ENCODE peak calls at places on chromosomes 5 and 9, in eight cellular contexts. R is fibroblast of lung, P is adrenal gland, E is astrocyte of the cerebellum, X is HCT116, M is AG09309, U is sigmoid colon, N is GM23338. O is an unnamed sample.

GRCh38 chr9:117535439-117535838 is 120.6 kb upstream of the ASTN2 start:
- DNase-seq in E (no peak), P (no peak), U (no peak), X (no peak), N (peak; percentile 57), M (no peak), R (no peak), O (no peak)

GRCh38 chr5:31449175-31449574 is 82.7 kb downstream of the DROSHA start:
- DNase-seq in E (peak; percentile 24), M (peak; percentile 8), P (no peak), N (no peak), U (no peak), R (no peak), X (no peak), O (no peak)

GRCh38 chr5:59246470-59247250 is 646.9 kb downstream of the PDE4D start:
- DNase-seq in R (peak; percentile 74), U (no peak), X (no peak), P (no peak), N (no peak), M (peak; percentile 66), E (peak; percentile 13), O (peak; percentile 24)

GRCh38 chr5:91464886-91465646 is 81.9 kb upstream of the ARRDC3 start:
- DNase-seq in N (no peak), P (no peak), M (no peak), E (no peak), U (no peak), X (no peak), R (no peak), O (no peak)

GRCh38 chr9:113548221-113549041 is 84.9 kb downstream of the RGS3 start:
- DNase-seq in M (no peak), P (peak; percentile 69), U (peak; percentile 77), E (no peak), X (no peak), R (no peak), N (peak; percentile 18), O (no peak)

GRCh38 chr9:83322438-83322837 is 215.8 kb downstream of the FRMD3 start:
- DNase-seq in P (no peak), R (no peak), X (no peak), U (no peak), E (no peak), N (no peak), M (peak; percentile 13), O (no peak)

GRCh38 chr5:31880460-31880859 is 241.5 kb downstream of the PDZD2 start:
- DNase-seq in P (no peak), E (peak; percentile 13), M (no peak), N (no peak), R (no peak), U (no peak), X (no peak), O (no peak)

GRCh38 chr5:35904443-35905132 is 33.8 kb downstream of the CAPSL start:
- DNase-seq in R (no peak), E (no peak), P (no peak), M (no peak), N (no peak), U (no peak), X (no peak), O (no peak)

GRCh38 chr5:57896596-57896995 is 414.0 kb upstream of the ACTBL2 start:
- DNase-seq in M (no peak), E (no peak), P (no peak), X (no peak), R (peak; percentile 37), U (no peak), N (no peak), O (no peak)

GRCh38 chr5:175664723-175665122 is 6.9 kb downstream of the HRH2 start:
- DNase-seq in X (no peak), N (no peak), R (no peak), E (no peak), U (no peak), P (no peak), M (no peak), O (no peak)

GRCh38 chr9:131981116-131981847 is 98.4 kb downstream of the MED27 start:
- DNase-seq in N (no peak), E (no peak), M (no peak), U (no peak), X (no peak), P (no peak), R (no peak), O (peak; percentile 16)

GRCh38 chr9:30932226-30932625 is 1452.2 kb upstream of the ACO1 start:
- DNase-seq in U (no peak), M (no peak), N (no peak), E (no peak), X (peak; percentile 0), R (no peak), P (no peak), O (no peak)

GRCh38 chr5:179585903-179586511 is 35.7 kb downstream of the RUFY1 start:
- DNase-seq in X (no peak), R (no peak), N (no peak), E (no peak), M (no peak), U (no peak), P (no peak), O (no peak)

GRCh38 chr5:8826491-8826890 is 719.4 kb downstream of the SEMA5A start:
- DNase-seq in R (no peak), P (no peak), M (no peak), E (no peak), U (no peak), N (no peak), X (no peak), O (no peak)

GRCh38 chr5:132013006-132013689 is 1.7 kb upstream of the ACSL6 start:
- DNase-seq in E (no peak), X (no peak), U (peak; percentile 38), R (no peak), N (no peak), P (peak; percentile 6), M (no peak), O (no peak)

GRCh38 chr9:108184009-108184408 is 671.8 kb downstream of the ACTL7B start:
- DNase-seq in N (no peak), P (no peak), X (no peak), U (no peak), R (no peak), E (no peak), M (no peak), O (no peak)

DNA sequence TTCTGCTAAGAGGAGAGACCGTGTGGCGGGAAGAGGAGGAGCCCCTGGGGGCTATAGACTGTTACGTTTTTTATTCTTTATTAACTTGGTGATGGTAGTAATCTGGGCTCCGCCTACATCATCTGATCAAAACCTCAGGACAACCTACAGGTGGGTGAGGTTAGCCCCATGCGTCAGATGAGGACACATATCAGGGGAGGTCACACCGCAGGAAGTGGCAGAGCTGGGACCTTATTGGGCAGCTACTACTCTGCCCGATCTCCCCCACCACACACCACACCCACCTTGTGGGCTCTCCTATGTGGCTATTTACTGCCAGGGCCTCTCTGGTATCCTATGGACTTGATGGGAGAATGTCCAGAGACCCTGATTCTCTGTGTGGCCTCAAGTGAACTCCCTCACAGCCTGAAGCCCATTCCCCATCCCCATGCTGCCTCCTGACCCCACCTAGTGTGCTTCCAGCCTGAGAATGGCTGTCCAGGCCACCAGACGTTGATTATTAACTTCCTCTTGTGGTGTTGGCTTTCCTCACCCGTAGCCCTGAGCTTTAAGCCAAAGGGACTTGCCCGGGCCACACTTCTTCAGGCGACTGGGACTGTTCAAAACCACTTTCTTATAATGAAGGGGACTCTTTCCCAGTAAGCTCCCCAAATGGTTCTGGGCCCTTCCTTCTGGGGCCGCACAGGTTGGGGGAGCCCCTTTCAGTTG is 8.2 kb downstream of the UNC5A start:
- DNase-seq in N (no peak), P (no peak), E (no peak), R (no peak), M (no peak), X (peak; percentile 40), U (no peak), O (no peak)
- H3K4me3 ChIP-seq in N (peak overlapping the region; percentile 72), P (no peak overlapping the region), E (no peak overlapping the region), R (no peak overlapping the region), M (no peak overlapping the region), X (peak overlapping the region; percentile 49), U (no peak overlapping the region), O (no peak overlapping the region)

DNA sequence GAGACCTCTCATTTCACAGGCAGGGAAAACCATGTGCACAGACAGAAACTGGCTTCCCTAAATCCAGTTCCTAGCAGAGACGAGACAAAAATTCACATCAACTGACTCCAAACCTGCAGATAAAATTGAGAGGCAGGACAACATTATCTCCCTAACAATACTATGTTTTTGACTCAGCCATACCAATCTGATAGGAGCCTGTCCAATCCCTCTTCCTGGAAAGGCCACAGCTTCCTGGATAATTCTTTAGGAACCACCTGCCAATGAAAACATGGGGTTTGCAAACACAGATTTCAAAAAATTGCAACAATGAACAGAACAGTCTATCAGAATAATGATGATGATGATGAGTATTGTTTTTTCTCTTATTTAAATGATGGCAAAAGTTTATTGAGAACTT is 22.4 kb downstream of the SH3TC2 start:
- DNase-seq in N (no peak), P (no peak), X (no peak), R (no peak), E (no peak), U (no peak), M (no peak), O (no peak)
- H3K4me3 ChIP-seq in N (no peak overlapping the region), P (no peak overlapping the region), X (no peak overlapping the region), R (no peak overlapping the region), E (no peak overlapping the region), U (no peak overlapping the region), M (no peak overlapping the region), O (no peak overlapping the region)

GRCh38 chr5:170357853-170358497 is 31.2 kb downstream of the KCNMB1 start:
- DNase-seq in X (no peak), P (peak; percentile 36), E (no peak), R (no peak), N (no peak), M (no peak), U (peak; percentile 91), O (no peak)
- H3K4me3 ChIP-seq in X (no peak overlapping the region), P (no peak overlapping the region), E (no peak overlapping the region), R (no peak overlapping the region), N (no peak overlapping the region), M (no peak overlapping the region), U (no peak overlapping the region), O (no peak overlapping the region)

GRCh38 chr5:67989457-67989856 is 226.1 kb upstream of the PIK3R1 start:
- DNase-seq in E (no peak), N (peak; percentile 28), R (peak; percentile 75), U (no peak), M (peak; percentile 40), P (no peak), X (no peak), O (peak; percentile 88)
- H3K4me3 ChIP-seq in E (no peak overlapping the region), N (no peak overlapping the region), R (no peak overlapping the region), U (no peak overlapping the region), M (no peak overlapping the region), P (no peak overlapping the region), X (no peak overlapping the region), O (no peak overlapping the region)

DNA sequence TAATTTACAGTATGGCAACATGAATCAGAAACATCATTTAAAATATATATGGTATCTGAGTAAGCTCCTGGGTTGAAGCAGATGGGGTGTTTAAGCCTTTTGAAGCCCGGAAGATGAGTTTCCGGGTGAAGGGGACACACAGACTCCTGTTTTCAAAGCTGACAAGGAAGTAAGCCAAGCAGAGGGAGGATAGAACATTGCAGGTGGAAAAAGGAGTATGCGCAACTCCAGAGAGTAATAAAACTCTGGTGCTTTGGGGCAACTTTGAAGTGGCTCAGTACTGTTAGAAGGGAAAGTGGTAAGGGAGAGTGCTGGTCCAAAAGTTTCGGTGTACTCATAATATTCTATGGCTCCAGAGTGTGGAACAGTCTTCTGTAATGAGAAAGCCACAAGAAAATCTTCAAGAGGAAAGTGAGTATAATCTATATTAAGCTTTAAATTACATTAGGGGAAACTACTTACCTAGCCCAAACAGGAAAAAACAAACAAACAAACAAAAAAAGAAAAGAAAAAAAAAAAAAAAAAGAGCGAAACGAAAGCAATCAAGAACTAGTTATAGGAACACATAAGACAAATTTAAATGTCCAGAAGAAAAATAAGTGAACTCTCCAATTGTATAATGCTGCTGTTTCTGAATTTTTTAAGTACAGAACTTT is 2.3 kb upstream of the ST8SIA4 start:
- DNase-seq in M (no peak), U (no peak), N (no peak), E (no peak), P (no peak), R (no peak), X (no peak), O (no peak)
- H3K4me3 ChIP-seq in M (no peak overlapping the region), U (no peak overlapping the region), N (no peak overlapping the region), E (no peak overlapping the region), P (peak overlapping the region; percentile 52), R (no peak overlapping the region), X (no peak overlapping the region), O (no peak overlapping the region)

O was measured in skeletal muscle cell.